ENCODE peak calls at places on chromosomes 11 and 22, in four cellular contexts. X is NCI-H510A treated with DMSO at 0.1 percent for 48 hours, L is amniotic epithelial cell, Y is esophagus squamous epithelium. V is an unnamed sample.

GRCh38 chr22:21697021-21697771 is 31.4 kb downstream of the PPIL2 start:
- DNase-seq in Y (no peak), X (no peak), L (no peak), V (no peak)

GRCh38 chr11:95972055-95972454 is 48.1 kb upstream of the MTMR2 start:
- DNase-seq in L (no peak), X (no peak), Y (no peak), V (no peak)

GRCh38 chr11:3183523-3183922 is 18.4 kb upstream of the OSBPL5 start:
- DNase-seq in L (no peak), X (no peak), Y (no peak), V (no peak)

GRCh38 chr11:103792981-103793468 is 243.4 kb upstream of the DDI1 start:
- DNase-seq in Y (no peak), X (no peak), L (peak), V (no peak)

GRCh38 chr11:65646921-65647701 is 9.2 kb downstream of the SIPA1 start:
- DNase-seq in Y (no peak), X (no peak), L (peak), V (no peak)

GRCh38 chr11:71081704-71082230 is 170.6 kb downstream of the SHANK2 start:
- DNase-seq in L (no peak), X (no peak), Y (no peak), V (no peak)

GRCh38 chr11:129894281-129895125 is 875 bp downstream of the NFRKB start:
- DNase-seq in Y (no peak), L (peak), X (no peak), V (no peak)

GRCh38 chr22:37701121-37701786 is 4.4 kb downstream of the TRIOBP start:
- DNase-seq in L (peak), Y (no peak), X (no peak), V (no peak)

GRCh38 chr11:73760066-73760679 is 701 bp downstream of the RAB6A start:
- DNase-seq in Y (no peak), X (no peak), L (peak), V (no peak)

GRCh38 chr22:49712195-49712791 is 115.4 kb downstream of the BRD1 start:
- DNase-seq in L (no peak), Y (no peak), X (no peak), V (no peak)